ENCODE peak calls at places on chromosomes 7 and 10, in ten cellular contexts. I is CD8-positive, alpha-beta T cell; Q is HFFc6; P is endothelial cell; B is OCI-LY7; N is nephron progenitor cell; X is MCF 10A; D is tibial nerve; G is endothelial cell of umbilical vein; Y is lower lobe of right lung. J is an unnamed sample.

GRCh38 chr10:5583525-5584175 is 58.9 kb downstream of the CALML3 start:
- DNase-seq in Y (peak), Q (no peak), B (peak), D (no peak), N (peak), G (no peak), P (peak), X (peak), I (no peak), J (no peak)

GRCh38 chr10:7260912-7261700 is 149.7 kb downstream of the SFMBT2 start:
- DNase-seq in Q (no peak), P (no peak), D (no peak), I (no peak), Y (no peak), G (no peak), N (no peak), X (peak), B (no peak), J (no peak)

GRCh38 chr7:111459065-111459756 is 103.1 kb downstream of the IMMP2L start:
- DNase-seq in N (no peak), G (no peak), D (no peak), Q (no peak), X (no peak), P (no peak), I (no peak), B (no peak), Y (no peak), J (no peak)

GRCh38 chr7:154842608-154843007 is 160.3 kb downstream of the PAXIP1 start:
- DNase-seq in P (no peak), D (no peak), Y (no peak), Q (no peak), N (no peak), B (no peak), I (no peak), X (peak), G (no peak), J (no peak)

GRCh38 chr7:3916146-3916545 is 615.1 kb downstream of the SDK1 start:
- DNase-seq in P (no peak), X (peak), N (no peak), Y (no peak), G (peak), B (no peak), D (no peak), I (no peak), Q (no peak), J (no peak)

GRCh38 chr10:124388823-124389612 is 29.7 kb downstream of the OAT start:
- DNase-seq in I (peak), G (peak), X (peak), P (peak), Y (peak), D (peak), Q (peak), B (peak), N (peak), J (peak)

GRCh38 chr10:110625356-110625894 is 18.7 kb upstream of the RBM20 start:
- DNase-seq in X (no peak), B (no peak), G (no peak), Y (no peak), Q (no peak), N (no peak), D (no peak), I (no peak), P (no peak), J (no peak)

GRCh38 chr10:6464862-6465430 is 115.1 kb downstream of the PRKCQ start:
- DNase-seq in Q (no peak), X (no peak), G (no peak), Y (no peak), B (no peak), N (no peak), I (no peak), D (no peak), P (no peak), J (no peak)

GRCh38 chr7:101308245-101309085 is 13.1 kb downstream of the IFT22 start:
- DNase-seq in B (no peak), G (peak), N (peak), D (no peak), Q (no peak), P (peak), X (peak), Y (peak), I (no peak), J (peak)

GRCh38 chr10:84896909-84897308 is 568.5 kb downstream of the CCSER2 start:
- DNase-seq in X (no peak), N (no peak), I (no peak), Q (no peak), G (no peak), P (no peak), Y (no peak), B (no peak), D (no peak), J (no peak)

GRCh38 chr10:35194906-35195305 is 68.3 kb downstream of the CREM start:
- DNase-seq in P (no peak), B (peak), Y (no peak), G (peak), X (no peak), N (no peak), Q (peak), I (peak), D (no peak), J (no peak)

GRCh38 chr10:68099736-68100135 is 9.6 kb upstream of the MYPN start:
- DNase-seq in D (no peak), P (no peak), I (no peak), X (peak), Y (no peak), G (no peak), B (no peak), Q (peak), N (no peak), J (no peak)

GRCh38 chr7:132061931-132062330 is 505.5 kb upstream of the PODXL start:
- DNase-seq in P (no peak), X (peak), Y (no peak), Q (peak), G (no peak), B (no peak), D (no peak), I (no peak), N (no peak), J (no peak)

GRCh38 chr10:42609872-42610271 is 28.5 kb downstream of the ZNF33B start:
- DNase-seq in Y (no peak), B (no peak), D (no peak), Q (no peak), X (no peak), N (no peak), I (no peak), G (no peak), P (no peak), J (no peak)

GRCh38 chr10:38094158-38094922 is at the start of gene ZNF37A:
- DNase-seq in Q (peak), B (peak), P (peak), Y (peak), X (peak), I (peak), N (peak), G (peak), D (peak), J (peak)

GRCh38 chr7:29249383-29249750 is 54.8 kb downstream of the CHN2 start:
- DNase-seq in Y (no peak), G (no peak), X (no peak), D (no peak), Q (no peak), P (no peak), N (no peak), B (no peak), I (no peak), J (no peak)

GRCh38 chr10:119700321-119700954 is 25.4 kb upstream of the INPP5F start:
- DNase-seq in I (no peak), Y (no peak), P (no peak), D (no peak), B (peak), X (no peak), G (no peak), N (no peak), Q (no peak), J (no peak)

GRCh38 chr10:34280599-34281374 is 534.3 kb downstream of the PARD3 start:
- DNase-seq in P (no peak), N (no peak), D (no peak), X (peak), Q (peak), G (peak), B (no peak), Y (no peak), I (no peak), J (peak)

GRCh38 chr10:6171891-6172354 is 30.8 kb upstream of the PFKFB3 start:
- DNase-seq in N (no peak), P (no peak), G (peak), X (no peak), Y (no peak), I (no peak), B (no peak), Q (peak), D (no peak), J (peak)

GRCh38 chr10:106082865-106083264 is 1081.6 kb downstream of the SORCS1 start:
- DNase-seq in I (no peak), D (no peak), X (peak), G (no peak), Q (no peak), B (no peak), Y (no peak), N (no peak), P (no peak), J (no peak)

GRCh38 chr7:1358376-1359050 is 100.8 kb downstream of the MICALL2 start:
- DNase-seq in Q (no peak), I (no peak), P (no peak), Y (no peak), G (no peak), D (no peak), N (no peak), X (no peak), B (no peak), J (no peak)

GRCh38 chr7:132326878-132327589 is 249.2 kb downstream of the PLXNA4 start:
- DNase-seq in B (no peak), I (no peak), P (no peak), G (no peak), X (no peak), D (no peak), Q (no peak), N (no peak), Y (no peak), J (no peak)

GRCh38 chr10:6163364-6164270 is 39.1 kb upstream of the PFKFB3 start:
- DNase-seq in I (peak), Q (peak), B (peak), D (peak), X (peak), P (peak), N (peak), G (peak), Y (peak), J (peak)

GRCh38 chr10:120475844-120476791 is 19.1 kb downstream of the PLPP4 start:
- DNase-seq in Y (peak), N (no peak), X (no peak), Q (no peak), P (no peak), I (no peak), B (no peak), D (no peak), G (no peak), J (no peak)

GRCh38 chr10:47277352-47278151 is 22.4 kb upstream of the GDF10 start:
- DNase-seq in Q (no peak), D (no peak), I (peak), G (no peak), Y (no peak), X (peak), B (no peak), P (no peak), N (no peak), J (no peak)

GRCh38 chr10:24762966-24763623 is 39.4 kb upstream of the ARHGAP21 start:
- DNase-seq in D (no peak), N (no peak), G (peak), Q (peak), P (no peak), X (no peak), I (no peak), Y (no peak), B (no peak), J (no peak)

GRCh38 chr10:81814842-81815241 is 60.2 kb upstream of the NRG3 start:
- DNase-seq in N (no peak), G (no peak), B (no peak), X (peak), Y (no peak), D (no peak), Q (no peak), P (no peak), I (no peak), J (no peak)

GRCh38 chr7:23373151-23374004 is 74.2 kb downstream of the MALSU1 start:
- DNase-seq in I (peak), D (no peak), N (peak), B (peak), P (no peak), Q (no peak), G (peak), X (no peak), Y (no peak), J (no peak)

GRCh38 chr7:12436126-12436525 is 32.5 kb upstream of the VWDE start:
- DNase-seq in N (no peak), B (no peak), Y (no peak), X (no peak), I (no peak), Q (no peak), P (no peak), G (no peak), D (no peak), J (no peak)

GRCh38 chr10:13400196-13400965 is 52.3 kb upstream of the SEPHS1 start:
- DNase-seq in Y (no peak), Q (no peak), G (no peak), N (no peak), X (no peak), D (no peak), I (no peak), B (no peak), P (no peak), J (no peak)

GRCh38 chr7:107167483-107168232 is 1.1 kb upstream of the HBP1 start:
- DNase-seq in X (peak), B (peak), Y (peak), G (peak), N (peak), Q (peak), P (no peak), D (peak), I (peak), J (peak)

GRCh38 chr10:115774721-115775120 is 498.3 kb downstream of the GFRA1 start:
- DNase-seq in B (no peak), X (no peak), I (no peak), D (no peak), P (no peak), Y (no peak), Q (no peak), N (no peak), G (no peak), J (no peak)

GRCh38 chr7:30284298-30285066 is at the start of gene ZNRF2:
- DNase-seq in B (peak), P (peak), G (peak), I (peak), D (peak), X (peak), Q (peak), Y (peak), N (peak), J (peak)
- TF ChIP-seq CTCF in B (peak), P (no peak), G (peak), I (peak), D (peak), X (peak), Q (peak), Y (peak), N (no peak), J (no peak)

GRCh38 chr7:35570926-35571325 is 124.0 kb downstream of the HERPUD2 start:
- DNase-seq in G (no peak), P (no peak), Y (no peak), D (no peak), Q (no peak), X (no peak), I (no peak), N (no peak), B (no peak), J (no peak)

GRCh38 chr7:35581564-35581963 is 113.4 kb downstream of the HERPUD2 start:
- DNase-seq in X (no peak), B (no peak), Q (no peak), P (no peak), I (no peak), D (no peak), N (no peak), Y (no peak), G (no peak), J (no peak)

GRCh38 chr7:35571596-35572240 is 123.2 kb downstream of the HERPUD2 start:
- DNase-seq in P (no peak), G (no peak), I (no peak), Q (no peak), D (no peak), X (no peak), N (no peak), Y (no peak), B (no peak), J (no peak)

DNA sequence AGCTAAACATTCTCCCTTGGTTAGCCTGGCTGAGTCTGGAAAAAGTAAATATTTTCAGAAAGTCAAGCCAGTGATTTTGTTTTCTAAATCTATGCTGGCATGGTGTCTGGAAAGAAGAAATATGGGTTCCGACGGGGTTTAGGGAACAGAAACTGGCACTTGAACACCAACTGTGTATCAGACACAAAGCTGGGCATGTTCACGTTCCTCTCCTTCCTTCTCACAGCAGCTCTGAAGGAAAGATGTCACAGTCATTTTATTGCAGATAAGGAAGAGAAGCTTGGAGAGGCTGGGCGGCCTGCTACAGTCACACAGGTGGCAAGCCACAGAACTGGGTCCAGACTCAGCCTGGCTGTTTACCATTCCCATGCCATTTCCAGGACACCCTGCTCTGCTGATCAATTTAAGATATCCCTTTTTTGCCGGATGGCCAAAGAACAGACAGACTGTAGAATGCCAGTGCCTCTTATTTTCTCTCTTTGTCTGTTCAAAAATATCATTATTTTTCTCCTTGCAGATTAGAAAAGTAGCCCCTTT is 118.8 kb downstream of the HERPUD2 start:
- DNase-seq in I (no peak), Q (no peak), P (no peak), G (no peak), N (no peak), X (no peak), D (no peak), Y (no peak), B (no peak), J (no peak)
- TF ChIP-seq CTCF in I (no peak), Q (no peak), P (no peak), G (no peak), N (no peak), X (no peak), D (no peak), Y (no peak), B (no peak), J (no peak)

GRCh38 chr7:120989571-120990220 is 1.2 kb downstream of the CPED1 start:
- DNase-seq in Y (no peak), N (peak), D (no peak), P (no peak), I (no peak), G (no peak), X (no peak), Q (no peak), B (no peak), J (peak)
- TF ChIP-seq CTCF in Y (no peak), N (no peak), D (no peak), P (no peak), I (no peak), G (no peak), X (no peak), Q (no peak), B (no peak), J (no peak)

GRCh38 chr10:22807238-22807637 is 92.9 kb upstream of the PIP4K2A start:
- DNase-seq in B (no peak), P (no peak), G (no peak), I (no peak), Y (no peak), N (no peak), X (no peak), Q (no peak), D (no peak), J (no peak)

GRCh38 chr10:22803201-22803895 is 89.0 kb upstream of the PIP4K2A start:
- DNase-seq in Q (peak), N (no peak), B (no peak), X (peak), G (no peak), P (no peak), D (no peak), I (no peak), Y (no peak), J (no peak)

GRCh38 chr10:22810643-22811254 is 96.4 kb upstream of the PIP4K2A start:
- DNase-seq in I (no peak), X (no peak), D (no peak), B (no peak), P (no peak), Q (no peak), G (no peak), Y (no peak), N (no peak), J (no peak)

GRCh38 chr10:22801759-22802158 is 87.4 kb upstream of the PIP4K2A start:
- DNase-seq in B (no peak), N (no peak), D (no peak), Q (no peak), G (no peak), X (no peak), I (no peak), P (no peak), Y (no peak), J (no peak)

GRCh38 chr10:22805304-22805703 is 90.9 kb upstream of the PIP4K2A start:
- DNase-seq in D (no peak), P (no peak), Q (peak), N (no peak), I (no peak), B (no peak), Y (no peak), X (no peak), G (peak), J (no peak)
- TF ChIP-seq CTCF in D (no peak), P (no peak), Q (peak), N (no peak), I (no peak), B (no peak), Y (no peak), X (no peak), G (no peak), J (no peak)

GRCh38 chr7:45663965-45664623 is 89.9 kb downstream of the ADCY1 start:
- DNase-seq in P (no peak), G (no peak), D (no peak), N (no peak), Q (no peak), X (no peak), B (no peak), Y (no peak), I (no peak), J (no peak)

GRCh38 chr7:45662018-45662417 is 87.8 kb downstream of the ADCY1 start:
- DNase-seq in X (no peak), Y (no peak), B (no peak), Q (no peak), N (no peak), P (no peak), D (no peak), G (no peak), I (no peak), J (no peak)

GRCh38 chr7:45662540-45663166 is 88.5 kb downstream of the ADCY1 start:
- DNase-seq in X (no peak), I (no peak), Q (no peak), P (no peak), B (no peak), N (no peak), D (no peak), Y (no peak), G (no peak), J (no peak)

GRCh38 chr7:45665172-45665571 is 91.0 kb downstream of the ADCY1 start:
- DNase-seq in N (no peak), D (no peak), P (no peak), I (no peak), B (no peak), Y (no peak), G (no peak), Q (no peak), X (no peak), J (no peak)

DNA sequence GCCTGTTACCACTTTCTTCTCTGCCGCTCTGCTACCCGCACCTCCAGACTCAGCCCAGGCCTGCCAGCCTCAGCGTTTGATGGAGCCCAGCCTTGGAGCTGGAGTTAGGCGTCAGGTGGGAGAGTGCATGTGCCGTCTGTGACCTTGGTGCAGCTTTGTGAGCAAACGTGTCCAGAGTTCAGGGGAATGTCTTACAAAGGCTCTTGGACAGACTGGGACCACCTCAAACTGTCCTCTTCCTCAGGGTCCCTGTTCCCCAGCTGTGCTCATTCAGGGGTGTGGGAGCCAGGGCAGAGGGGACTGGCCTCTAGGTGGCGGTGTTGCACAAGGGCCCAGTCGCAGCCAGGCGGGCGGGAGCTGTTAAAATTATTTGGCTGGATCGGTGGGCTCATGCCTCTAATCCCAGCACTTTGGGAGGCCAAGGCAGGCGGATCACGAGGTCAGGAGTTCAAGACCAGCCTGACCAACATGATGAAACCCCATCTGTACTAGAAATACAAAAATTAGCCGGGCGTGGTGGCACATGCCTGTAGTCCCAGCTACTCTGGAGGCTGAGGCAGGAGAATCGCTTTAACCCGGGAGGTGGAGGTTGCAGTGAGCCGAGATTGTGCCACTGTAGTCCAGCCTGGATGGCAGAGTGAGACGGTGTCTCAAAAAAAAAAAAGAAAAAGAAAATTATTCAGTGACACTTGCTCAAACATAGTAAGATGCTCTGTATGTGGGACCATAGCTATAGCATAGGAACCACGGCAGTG is 89.2 kb downstream of the ADCY1 start:
- DNase-seq in Q (no peak), N (peak), I (no peak), G (no peak), D (no peak), B (peak), X (peak), Y (no peak), P (peak), J (no peak)
- TF ChIP-seq CTCF in Q (peak), N (peak), I (no peak), G (peak), D (peak), B (peak), X (peak), Y (peak), P (peak), J (no peak)